ENCODE peak calls at places on chromosomes 12 and 14, in six cellular contexts. One of them, this sample, is unnamed. For H3K4me1, the result is how much of the 10 kb centered on the place peaks cover.

GRCh38 chr12:2783936-2784600 is 10.7 kb upstream of the FKBP4 start:
- DNase-seq in naive thymus-derived CD4-positive, alpha-beta T cell: peak
- DNase-seq in upper lobe of right lung: peak
- DNase-seq in cardiac muscle cell: peak
- DNase-seq in CD8-positive, alpha-beta memory T cell: peak
- DNase-seq in CD8-positive, alpha-beta T cell: peak
- DNase-seq in this sample: peak

GRCh38 chr14:89388853-89389252 is 28.2 kb downstream of the FOXN3 start:
- DNase-seq in naive thymus-derived CD4-positive, alpha-beta T cell: no peak
- DNase-seq in upper lobe of right lung: no peak
- DNase-seq in cardiac muscle cell: peak
- DNase-seq in CD8-positive, alpha-beta memory T cell: no peak
- DNase-seq in CD8-positive, alpha-beta T cell: no peak
- DNase-seq in this sample: no peak

GRCh38 chr12:44313188-44313587 is 477.3 kb downstream of the TMEM117 start:
- DNase-seq in naive thymus-derived CD4-positive, alpha-beta T cell: no peak
- DNase-seq in upper lobe of right lung: no peak
- DNase-seq in cardiac muscle cell: no peak
- DNase-seq in CD8-positive, alpha-beta memory T cell: no peak
- DNase-seq in CD8-positive, alpha-beta T cell: no peak
- DNase-seq in this sample: no peak

GRCh38 chr12:15522574-15523187 is 200.4 kb downstream of the PTPRO start:
- DNase-seq in naive thymus-derived CD4-positive, alpha-beta T cell: no peak
- DNase-seq in upper lobe of right lung: no peak
- DNase-seq in cardiac muscle cell: peak
- DNase-seq in CD8-positive, alpha-beta memory T cell: no peak
- DNase-seq in CD8-positive, alpha-beta T cell: no peak
- DNase-seq in this sample: no peak

GRCh38 chr12:122421815-122422737 is at the start of gene CLIP1:
- DNase-seq in naive thymus-derived CD4-positive, alpha-beta T cell: peak
- DNase-seq in upper lobe of right lung: peak
- DNase-seq in cardiac muscle cell: peak
- DNase-seq in CD8-positive, alpha-beta memory T cell: peak
- DNase-seq in CD8-positive, alpha-beta T cell: peak
- DNase-seq in this sample: peak

GRCh38 chr14:70622111-70622712 is 19.5 kb upstream of the TTC9 start:
- DNase-seq in naive thymus-derived CD4-positive, alpha-beta T cell: peak
- DNase-seq in upper lobe of right lung: no peak
- DNase-seq in cardiac muscle cell: peak
- DNase-seq in CD8-positive, alpha-beta memory T cell: peak
- DNase-seq in CD8-positive, alpha-beta T cell: peak
- DNase-seq in this sample: peak

GRCh38 chr12:57340104-57340503 is 89.1 kb upstream of the STAC3 start:
- DNase-seq in naive thymus-derived CD4-positive, alpha-beta T cell: no peak
- DNase-seq in upper lobe of right lung: no peak
- DNase-seq in cardiac muscle cell: peak
- DNase-seq in CD8-positive, alpha-beta memory T cell: no peak
- DNase-seq in CD8-positive, alpha-beta T cell: no peak
- DNase-seq in this sample: no peak

GRCh38 chr14:77543240-77543551 is 44.6 kb upstream of the ISM2 start:
- DNase-seq in naive thymus-derived CD4-positive, alpha-beta T cell: no peak
- DNase-seq in upper lobe of right lung: no peak
- DNase-seq in cardiac muscle cell: no peak
- DNase-seq in CD8-positive, alpha-beta memory T cell: no peak
- DNase-seq in CD8-positive, alpha-beta T cell: no peak
- DNase-seq in this sample: no peak

GRCh38 chr12:95322335-95322734 is 104.7 kb downstream of the VEZT start:
- DNase-seq in naive thymus-derived CD4-positive, alpha-beta T cell: no peak
- DNase-seq in upper lobe of right lung: no peak
- DNase-seq in cardiac muscle cell: no peak
- DNase-seq in CD8-positive, alpha-beta memory T cell: no peak
- DNase-seq in CD8-positive, alpha-beta T cell: no peak
- DNase-seq in this sample: no peak

GRCh38 chr14:73740921-73741326 is 26.7 kb upstream of the PNMA1 start:
- DNase-seq in naive thymus-derived CD4-positive, alpha-beta T cell: no peak
- DNase-seq in upper lobe of right lung: peak
- DNase-seq in cardiac muscle cell: peak
- DNase-seq in CD8-positive, alpha-beta memory T cell: no peak
- DNase-seq in CD8-positive, alpha-beta T cell: no peak
- DNase-seq in this sample: no peak

GRCh38 chr12:99201906-99202645 is 445.5 kb upstream of the GARIN6 start:
- DNase-seq in naive thymus-derived CD4-positive, alpha-beta T cell: no peak
- DNase-seq in upper lobe of right lung: no peak
- DNase-seq in cardiac muscle cell: no peak
- DNase-seq in CD8-positive, alpha-beta memory T cell: no peak
- DNase-seq in CD8-positive, alpha-beta T cell: no peak
- DNase-seq in this sample: no peak

GRCh38 chr12:29551879-29552278 is 54.4 kb upstream of the OVCH1 start:
- DNase-seq in naive thymus-derived CD4-positive, alpha-beta T cell: no peak
- DNase-seq in upper lobe of right lung: no peak
- DNase-seq in cardiac muscle cell: no peak
- DNase-seq in CD8-positive, alpha-beta memory T cell: no peak
- DNase-seq in CD8-positive, alpha-beta T cell: no peak
- DNase-seq in this sample: no peak

GRCh38 chr12:2540535-2540941 is 254.2 kb upstream of the FKBP4 start:
- DNase-seq in naive thymus-derived CD4-positive, alpha-beta T cell: no peak
- DNase-seq in upper lobe of right lung: peak
- DNase-seq in cardiac muscle cell: no peak
- DNase-seq in CD8-positive, alpha-beta memory T cell: no peak
- DNase-seq in CD8-positive, alpha-beta T cell: no peak
- DNase-seq in this sample: no peak

GRCh38 chr14:75342762-75343599 is 64.4 kb downstream of the FOS start:
- DNase-seq in naive thymus-derived CD4-positive, alpha-beta T cell: no peak
- DNase-seq in upper lobe of right lung: no peak
- DNase-seq in cardiac muscle cell: no peak
- DNase-seq in CD8-positive, alpha-beta memory T cell: no peak
- DNase-seq in CD8-positive, alpha-beta T cell: no peak
- DNase-seq in this sample: no peak

GRCh38 chr14:75340921-75341320 is 62.3 kb downstream of the FOS start:
- DNase-seq in naive thymus-derived CD4-positive, alpha-beta T cell: no peak
- DNase-seq in upper lobe of right lung: peak
- DNase-seq in cardiac muscle cell: peak
- DNase-seq in CD8-positive, alpha-beta memory T cell: no peak
- DNase-seq in CD8-positive, alpha-beta T cell: no peak
- DNase-seq in this sample: no peak

GRCh38 chr14:75343914-75344313 is 65.3 kb downstream of the FOS start:
- DNase-seq in naive thymus-derived CD4-positive, alpha-beta T cell: no peak
- DNase-seq in upper lobe of right lung: no peak
- DNase-seq in cardiac muscle cell: peak
- DNase-seq in CD8-positive, alpha-beta memory T cell: no peak
- DNase-seq in CD8-positive, alpha-beta T cell: no peak
- DNase-seq in this sample: no peak

GRCh38 chr14:75341639-75342038 is 63.0 kb downstream of the FOS start:
- DNase-seq in naive thymus-derived CD4-positive, alpha-beta T cell: no peak
- DNase-seq in upper lobe of right lung: no peak
- DNase-seq in cardiac muscle cell: no peak
- DNase-seq in CD8-positive, alpha-beta memory T cell: no peak
- DNase-seq in CD8-positive, alpha-beta T cell: no peak
- DNase-seq in this sample: no peak

DNA sequence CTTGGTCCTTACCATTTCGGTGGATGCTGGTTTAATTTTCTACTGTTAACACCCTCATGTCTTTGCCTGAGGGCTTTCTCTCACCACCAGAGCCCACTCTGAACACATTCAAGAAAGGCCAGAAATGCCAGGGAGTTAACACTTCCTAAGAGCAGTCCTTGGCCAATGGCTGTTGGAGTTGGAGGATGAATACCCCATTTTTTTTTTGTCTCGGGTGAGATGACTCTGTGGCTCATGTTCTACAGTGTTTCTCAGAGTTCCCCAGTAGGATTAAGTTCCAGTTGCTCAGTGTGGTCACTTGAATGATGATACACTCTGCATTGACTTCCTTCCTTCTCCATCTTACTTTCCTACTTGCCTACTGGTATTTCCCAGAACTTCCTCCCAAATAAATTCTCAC is 65.8 kb downstream of the FOS start:
- DNase-seq in naive thymus-derived CD4-positive, alpha-beta T cell: no peak
- DNase-seq in upper lobe of right lung: no peak
- DNase-seq in cardiac muscle cell: no peak
- DNase-seq in CD8-positive, alpha-beta memory T cell: no peak
- DNase-seq in CD8-positive, alpha-beta T cell: no peak
- DNase-seq in this sample: no peak
- H3K4me1 ChIP-seq in naive thymus-derived CD4-positive, alpha-beta T cell: under half
- H3K4me1 ChIP-seq in upper lobe of right lung: under half
- H3K4me1 ChIP-seq in cardiac muscle cell: under half
- H3K4me1 ChIP-seq in CD8-positive, alpha-beta memory T cell: under half
- H3K4me1 ChIP-seq in CD8-positive, alpha-beta T cell: under half
- H3K4me1 ChIP-seq in this sample: under half

GRCh38 chr12:116248930-116249329 is 28.6 kb downstream of the MED13L start:
- DNase-seq in naive thymus-derived CD4-positive, alpha-beta T cell: no peak
- DNase-seq in upper lobe of right lung: no peak
- DNase-seq in cardiac muscle cell: no peak
- DNase-seq in CD8-positive, alpha-beta memory T cell: no peak
- DNase-seq in CD8-positive, alpha-beta T cell: no peak
- DNase-seq in this sample: no peak
- H3K4me1 ChIP-seq in naive thymus-derived CD4-positive, alpha-beta T cell: under half
- H3K4me1 ChIP-seq in upper lobe of right lung: under half
- H3K4me1 ChIP-seq in cardiac muscle cell: under half
- H3K4me1 ChIP-seq in CD8-positive, alpha-beta memory T cell: under half
- H3K4me1 ChIP-seq in CD8-positive, alpha-beta T cell: under half
- H3K4me1 ChIP-seq in this sample: under half

GRCh38 chr14:64728856-64729255 is 24.6 kb downstream of the PLEKHG3 start:
- DNase-seq in naive thymus-derived CD4-positive, alpha-beta T cell: no peak
- DNase-seq in upper lobe of right lung: peak
- DNase-seq in cardiac muscle cell: no peak
- DNase-seq in CD8-positive, alpha-beta memory T cell: no peak
- DNase-seq in CD8-positive, alpha-beta T cell: no peak
- DNase-seq in this sample: no peak
- H3K4me1 ChIP-seq in naive thymus-derived CD4-positive, alpha-beta T cell: half or more
- H3K4me1 ChIP-seq in upper lobe of right lung: under half
- H3K4me1 ChIP-seq in cardiac muscle cell: under half
- H3K4me1 ChIP-seq in CD8-positive, alpha-beta memory T cell: half or more
- H3K4me1 ChIP-seq in CD8-positive, alpha-beta T cell: under half
- H3K4me1 ChIP-seq in this sample: under half

GRCh38 chr14:94394025-94394493 is 5.7 kb upstream of the SERPINA1 start:
- DNase-seq in naive thymus-derived CD4-positive, alpha-beta T cell: no peak
- DNase-seq in upper lobe of right lung: no peak
- DNase-seq in cardiac muscle cell: no peak
- DNase-seq in CD8-positive, alpha-beta memory T cell: no peak
- DNase-seq in CD8-positive, alpha-beta T cell: no peak
- DNase-seq in this sample: no peak
- H3K4me1 ChIP-seq in naive thymus-derived CD4-positive, alpha-beta T cell: under half
- H3K4me1 ChIP-seq in upper lobe of right lung: under half
- H3K4me1 ChIP-seq in cardiac muscle cell: under half
- H3K4me1 ChIP-seq in CD8-positive, alpha-beta memory T cell: under half
- H3K4me1 ChIP-seq in CD8-positive, alpha-beta T cell: under half
- H3K4me1 ChIP-seq in this sample: under half

GRCh38 chr12:11768233-11768965 is 118.9 kb downstream of the ETV6 start:
- DNase-seq in naive thymus-derived CD4-positive, alpha-beta T cell: no peak
- DNase-seq in upper lobe of right lung: no peak
- DNase-seq in cardiac muscle cell: no peak
- DNase-seq in CD8-positive, alpha-beta memory T cell: no peak
- DNase-seq in CD8-positive, alpha-beta T cell: no peak
- DNase-seq in this sample: no peak
- H3K4me1 ChIP-seq in naive thymus-derived CD4-positive, alpha-beta T cell: under half
- H3K4me1 ChIP-seq in upper lobe of right lung: half or more
- H3K4me1 ChIP-seq in cardiac muscle cell: under half
- H3K4me1 ChIP-seq in CD8-positive, alpha-beta memory T cell: under half
- H3K4me1 ChIP-seq in CD8-positive, alpha-beta T cell: under half
- H3K4me1 ChIP-seq in this sample: under half

GRCh38 chr14:104794641-104795467 is 694 bp downstream of the AKT1 start:
- DNase-seq in naive thymus-derived CD4-positive, alpha-beta T cell: no peak
- DNase-seq in upper lobe of right lung: no peak
- DNase-seq in cardiac muscle cell: peak
- DNase-seq in CD8-positive, alpha-beta memory T cell: peak
- DNase-seq in CD8-positive, alpha-beta T cell: no peak
- DNase-seq in this sample: no peak
- H3K4me1 ChIP-seq in naive thymus-derived CD4-positive, alpha-beta T cell: under half
- H3K4me1 ChIP-seq in upper lobe of right lung: half or more
- H3K4me1 ChIP-seq in cardiac muscle cell: under half
- H3K4me1 ChIP-seq in CD8-positive, alpha-beta memory T cell: under half
- H3K4me1 ChIP-seq in CD8-positive, alpha-beta T cell: under half
- H3K4me1 ChIP-seq in this sample: under half

This sample was measured in CD4-positive, CD25-positive, alpha-beta regulatory T cell.